ENCODE peak calls at places on chromosomes 2 and 18, in nine cellular contexts. P is astrocyte, Y is left ventricle myocardium inferior, M is psoas muscle, X is GM12865, F is PC-9, V is BJ, G is pancreas, L is endothelial cell of umbilical vein. E is an unnamed sample.

GRCh38 chr2:64773461-64774118 is 119.9 kb upstream of the SERTAD2 start:
- DNase-seq in P (no peak), Y (no peak), M (no peak), X (no peak), F (no peak), V (no peak), G (peak), L (no peak), E (no peak)

GRCh38 chr2:45176399-45176798 is 167.1 kb upstream of the SIX2 start:
- DNase-seq in P (peak), Y (no peak), M (no peak), X (no peak), F (peak), V (no peak), G (no peak), L (no peak), E (no peak)

GRCh38 chr2:116094196-116094595 is 1651.8 kb downstream of the DPP10 start:
- DNase-seq in P (no peak), Y (no peak), M (no peak), X (no peak), F (no peak), V (no peak), G (no peak), L (no peak), E (no peak)

GRCh38 chr2:109558076-109558882 is 55.5 kb downstream of the SEPTIN10 start:
- DNase-seq in P (peak), Y (no peak), M (no peak), X (no peak), F (peak), V (peak), G (no peak), L (peak), E (no peak)

GRCh38 chr18:6624271-6624670 is 105.2 kb upstream of the ARHGAP28 start:
- DNase-seq in P (peak), Y (no peak), M (no peak), X (no peak), F (no peak), V (peak), G (no peak), L (peak), E (no peak)

GRCh38 chr2:52897511-52898085 is 870.0 kb upstream of the CHAC2 start:
- DNase-seq in P (no peak), Y (no peak), M (no peak), X (no peak), F (no peak), V (no peak), G (no peak), L (no peak), E (no peak)

GRCh38 chr2:64996914-64997313 is 7.7 kb downstream of the SLC1A4 start:
- DNase-seq in P (no peak), Y (no peak), M (no peak), X (no peak), F (no peak), V (no peak), G (no peak), L (no peak), E (no peak)

GRCh38 chr2:230216489-230216888 is 3.3 kb downstream of the SP110 start:
- DNase-seq in P (no peak), Y (no peak), M (no peak), X (no peak), F (no peak), V (no peak), G (no peak), L (no peak), E (no peak)

GRCh38 chr2:7555260-7555659 is 638.0 kb downstream of the RNF144A start:
- DNase-seq in P (no peak), Y (no peak), M (no peak), X (no peak), F (no peak), V (no peak), G (no peak), L (no peak), E (no peak)

GRCh38 chr2:127541849-127542630 is 6.6 kb downstream of the MYO7B start:
- DNase-seq in P (no peak), Y (no peak), M (peak), X (no peak), F (peak), V (no peak), G (no peak), L (no peak), E (no peak)

GRCh38 chr2:112055833-112056625 is 960 bp downstream of the TMEM87B start:
- DNase-seq in P (peak), Y (peak), M (peak), X (peak), F (peak), V (peak), G (no peak), L (peak), E (peak)

GRCh38 chr18:9115984-9116383 is 13.5 kb downstream of the NDUFV2 start:
- DNase-seq in P (no peak), Y (no peak), M (no peak), X (no peak), F (no peak), V (no peak), G (no peak), L (no peak), E (no peak)

GRCh38 chr2:174840436-174840835 is 76.2 kb upstream of the CHRNA1 start:
- DNase-seq in P (peak), Y (no peak), M (no peak), X (no peak), F (no peak), V (peak), G (no peak), L (no peak), E (peak)

GRCh38 chr2:9757430-9758287 is 85.6 kb upstream of the TAF1B start:
- DNase-seq in P (peak), Y (peak), M (peak), X (no peak), F (no peak), V (no peak), G (no peak), L (no peak), E (no peak)

GRCh38 chr2:98009887-98010760 is 14.4 kb upstream of the TMEM131 start:
- DNase-seq in P (no peak), Y (no peak), M (no peak), X (peak), F (no peak), V (no peak), G (no peak), L (no peak), E (no peak)

GRCh38 chr2:63652063-63652985 is 63.6 kb downstream of the MDH1 start:
- DNase-seq in P (no peak), Y (no peak), M (no peak), X (no peak), F (no peak), V (no peak), G (no peak), L (no peak), E (no peak)

GRCh38 chr18:26470011-26470637 is 78.2 kb downstream of the KCTD1 start:
- DNase-seq in P (peak), Y (no peak), M (no peak), X (peak), F (no peak), V (peak), G (no peak), L (no peak), E (no peak)

GRCh38 chr2:3115301-3116042 is 262.1 kb downstream of the EIPR1 start:
- DNase-seq in P (no peak), Y (no peak), M (no peak), X (no peak), F (no peak), V (no peak), G (no peak), L (no peak), E (no peak)

GRCh38 chr2:120205901-120206581 is 17.2 kb downstream of the TMEM185B start:
- DNase-seq in P (no peak), Y (no peak), M (no peak), X (peak), F (no peak), V (no peak), G (no peak), L (no peak), E (no peak)

GRCh38 chr18:58496231-58496630 is 132.7 kb downstream of the ALPK2 start:
- DNase-seq in P (peak), Y (no peak), M (no peak), X (no peak), F (no peak), V (no peak), G (no peak), L (no peak), E (no peak)

GRCh38 chr2:12765203-12765602 is 48.5 kb downstream of the TRIB2 start:
- DNase-seq in P (peak), Y (no peak), M (no peak), X (no peak), F (no peak), V (no peak), G (no peak), L (no peak), E (no peak)

GRCh38 chr2:74689671-74690070 is 35.6 kb downstream of the SEMA4F start:
- DNase-seq in P (no peak), Y (no peak), M (no peak), X (no peak), F (no peak), V (no peak), G (no peak), L (no peak), E (no peak)

GRCh38 chr2:10444463-10444862 is 3.7 kb downstream of the ODC1 start:
- DNase-seq in P (peak), Y (no peak), M (no peak), X (peak), F (no peak), V (no peak), G (no peak), L (no peak), E (no peak)

GRCh38 chr2:128594953-128595677 is 276.4 kb upstream of the HS6ST1 start:
- DNase-seq in P (no peak), Y (no peak), M (no peak), X (no peak), F (no peak), V (no peak), G (no peak), L (no peak), E (no peak)

GRCh38 chr2:176419591-176420071 is 150.4 kb downstream of the MTX2 start:
- DNase-seq in P (peak), Y (no peak), M (no peak), X (no peak), F (no peak), V (peak), G (no peak), L (peak), E (peak)

GRCh38 chr18:58239879-58240278 is 195.9 kb downstream of the NEDD4L start:
- DNase-seq in P (no peak), Y (no peak), M (no peak), X (no peak), F (peak), V (no peak), G (no peak), L (peak), E (no peak)

GRCh38 chr18:74806700-74807416 is 209.2 kb downstream of the ZNF407 start:
- DNase-seq in P (peak), Y (no peak), M (no peak), X (peak), F (peak), V (peak), G (no peak), L (peak), E (peak)

GRCh38 chr2:95551055-95551568 is 40.7 kb upstream of the TRIM43 start:
- DNase-seq in P (no peak), Y (no peak), M (no peak), X (no peak), F (no peak), V (no peak), G (no peak), L (no peak), E (no peak)

GRCh38 chr2:39385172-39385571 is 51.9 kb downstream of the MAP4K3 start:
- DNase-seq in P (no peak), Y (no peak), M (no peak), X (no peak), F (no peak), V (no peak), G (no peak), L (no peak), E (no peak)

GRCh38 chr18:59249186-59249774 is 24.0 kb downstream of the RAX start:
- DNase-seq in P (peak), Y (no peak), M (no peak), X (peak), F (peak), V (peak), G (no peak), L (peak), E (no peak)

GRCh38 chr2:61065706-61066688 is at the start of gene SANBR:
- DNase-seq in P (peak), Y (peak), M (peak), X (peak), F (peak), V (peak), G (peak), L (peak), E (no peak)

GRCh38 chr2:37189452-37190153 is 1.1 kb upstream of the SULT6B1 start:
- DNase-seq in P (peak), Y (no peak), M (no peak), X (no peak), F (peak), V (peak), G (no peak), L (peak), E (peak)

GRCh38 chr2:170224692-170225091 is 46.7 kb downstream of the MYO3B start:
- DNase-seq in P (no peak), Y (no peak), M (no peak), X (no peak), F (no peak), V (no peak), G (no peak), L (no peak), E (no peak)

GRCh38 chr2:83196225-83196624 is 1262.9 kb downstream of the SUCLG1 start:
- DNase-seq in P (peak), Y (no peak), M (no peak), X (no peak), F (no peak), V (no peak), G (no peak), L (peak), E (peak)

GRCh38 chr2:134438371-134438770 is 184.5 kb downstream of the MGAT5 start:
- DNase-seq in P (no peak), Y (no peak), M (no peak), X (no peak), F (no peak), V (no peak), G (no peak), L (no peak), E (no peak)

GRCh38 chr2:21996339-21996738 is 872.6 kb downstream of the TDRD15 start:
- DNase-seq in P (no peak), Y (no peak), M (no peak), X (no peak), F (no peak), V (no peak), G (no peak), L (no peak), E (no peak)

GRCh38 chr2:22002066-22002465 is 878.3 kb downstream of the TDRD15 start:
- DNase-seq in P (no peak), Y (no peak), M (no peak), X (no peak), F (no peak), V (no peak), G (no peak), L (no peak), E (no peak)

DNA sequence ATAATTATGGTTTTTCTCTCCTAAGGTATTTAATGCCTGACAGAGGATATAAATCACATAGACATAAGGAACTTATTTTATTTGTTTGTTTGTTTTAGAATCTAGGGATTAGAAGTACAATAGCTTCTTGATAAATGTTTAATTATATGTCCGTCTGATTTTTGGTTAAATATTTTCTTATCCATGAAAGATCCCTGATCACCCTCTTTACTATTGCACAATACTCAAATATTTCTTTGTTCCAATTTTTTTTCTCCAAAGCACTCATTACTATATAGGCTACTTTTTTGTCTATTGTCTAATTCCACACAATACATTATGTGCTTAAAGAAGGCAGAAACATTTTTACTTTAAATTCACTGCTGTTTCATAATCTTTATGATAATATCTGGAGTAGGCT is 875.8 kb downstream of the TDRD15 start:
- DNase-seq in P (no peak), Y (no peak), M (no peak), X (no peak), F (no peak), V (no peak), G (no peak), L (no peak), E (no peak)
- TF ChIP-seq CTCF in P (no peak), Y (no peak), M (no peak), X (no peak), F (no peak), V (no peak), G (no peak), L (no peak), E (no peak)

GRCh38 chr2:148643998-148644884 is at the start of gene EPC2:
- DNase-seq in P (peak), Y (peak), M (peak), X (peak), F (peak), V (no peak), G (peak), L (peak), E (no peak)

GRCh38 chr2:148642112-148642744 is 2.3 kb upstream of the EPC2 start:
- DNase-seq in P (no peak), Y (no peak), M (no peak), X (no peak), F (peak), V (no peak), G (no peak), L (peak), E (no peak)

GRCh38 chr2:148643421-148643820 is 1.1 kb upstream of the EPC2 start:
- DNase-seq in P (no peak), Y (no peak), M (no peak), X (peak), F (no peak), V (no peak), G (no peak), L (peak), E (no peak)

GRCh38 chr2:148642891-148643416 is 1.6 kb upstream of the EPC2 start:
- DNase-seq in P (peak), Y (no peak), M (no peak), X (peak), F (no peak), V (no peak), G (no peak), L (peak), E (no peak)

DNA sequence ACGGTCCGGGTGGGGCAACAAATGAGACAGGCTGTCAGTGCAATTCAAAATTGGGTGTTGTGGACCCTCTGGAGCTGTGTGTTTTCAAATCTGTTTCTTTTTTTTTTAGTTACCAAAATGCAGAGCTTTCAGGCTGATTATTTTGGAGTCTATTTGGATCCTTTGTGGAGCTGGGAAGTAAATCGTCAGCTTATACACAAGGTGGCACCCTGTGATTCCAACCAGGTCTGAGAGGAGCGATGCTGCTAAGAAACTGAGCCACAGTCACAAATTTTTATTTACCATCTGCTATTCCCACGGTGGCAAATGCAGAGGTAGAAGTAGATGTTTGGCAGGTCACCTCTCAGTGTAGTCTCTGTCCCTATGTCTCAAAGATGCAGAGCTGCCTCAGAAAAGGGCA is 3.8 kb upstream of the EPC2 start:
- DNase-seq in P (no peak), Y (no peak), M (no peak), X (no peak), F (no peak), V (no peak), G (no peak), L (no peak), E (no peak)
- TF ChIP-seq CTCF in P (no peak), Y (peak), M (no peak), X (no peak), F (no peak), V (peak), G (no peak), L (no peak), E (no peak)

DNA sequence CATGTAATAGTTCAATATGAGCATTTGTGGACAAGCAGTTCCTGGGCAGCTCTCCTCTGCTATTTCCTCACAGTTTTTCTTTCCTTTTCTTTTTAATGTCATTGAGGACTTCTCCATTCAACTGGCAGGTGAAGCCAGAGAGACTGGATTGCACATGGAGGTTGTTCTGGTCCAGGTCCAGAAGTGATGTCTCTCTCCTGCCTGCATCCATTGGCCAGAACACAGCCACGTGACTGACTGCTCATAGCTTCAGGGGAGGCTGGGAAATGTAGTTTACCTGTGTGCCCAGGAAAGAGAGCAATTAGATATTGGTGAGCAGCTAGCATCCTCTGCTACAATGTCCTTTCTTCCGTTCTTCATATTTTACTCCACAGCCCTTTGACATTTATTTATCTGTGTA is 20.2 kb upstream of the ADAM23 start:
- DNase-seq in P (no peak), Y (no peak), M (no peak), X (peak), F (no peak), V (no peak), G (no peak), L (peak), E (no peak)
- TF ChIP-seq CTCF in P (no peak), Y (no peak), M (no peak), X (no peak), F (no peak), V (no peak), G (no peak), L (no peak), E (no peak)

GRCh38 chr2:46377287-46377605 is 80.0 kb downstream of the EPAS1 start:
- DNase-seq in P (no peak), Y (no peak), M (no peak), X (no peak), F (no peak), V (no peak), G (no peak), L (no peak), E (no peak)
- TF ChIP-seq CTCF in P (no peak), Y (no peak), M (no peak), X (no peak), F (no peak), V (no peak), G (no peak), L (no peak), E (no peak)

GRCh38 chr2:163656622-163657021 is 79.2 kb downstream of the FIGN start:
- DNase-seq in P (peak), Y (no peak), M (no peak), X (no peak), F (no peak), V (no peak), G (no peak), L (peak), E (no peak)

GRCh38 chr2:163659224-163659623 is 76.6 kb downstream of the FIGN start:
- DNase-seq in P (peak), Y (no peak), M (no peak), X (no peak), F (no peak), V (no peak), G (no peak), L (no peak), E (no peak)

GRCh38 chr2:163657257-163657656 is 78.6 kb downstream of the FIGN start:
- DNase-seq in P (peak), Y (no peak), M (no peak), X (no peak), F (no peak), V (no peak), G (no peak), L (no peak), E (peak)

GRCh38 chr2:163655672-163656071 is 80.1 kb downstream of the FIGN start:
- DNase-seq in P (peak), Y (no peak), M (no peak), X (no peak), F (no peak), V (no peak), G (no peak), L (no peak), E (no peak)

GRCh38 chr2:163658556-163658955 is 77.3 kb downstream of the FIGN start:
- DNase-seq in P (peak), Y (no peak), M (no peak), X (no peak), F (no peak), V (no peak), G (no peak), L (no peak), E (no peak)
- TF ChIP-seq CTCF in P (no peak), Y (no peak), M (no peak), X (no peak), F (no peak), V (no peak), G (no peak), L (no peak), E (no peak)

E was measured in AG04449.